ENCODE peak calls at places on chromosome 7, in ten cellular contexts. N, C, Q, V, Z, F, R, A, O and S are unnamed samples.

GRCh38 chr7:133051066-133051465 is 30.8 kb downstream of the CHCHD3 start:
- DNase-seq in N (no peak), C (no peak), Q (peak; percentile 48), V (peak; percentile 68), Z (no peak), F (no peak), R (no peak), A (no peak), O (peak; percentile 51), S (peak; percentile 19)

GRCh38 chr7:80496586-80496985 is 15.3 kb downstream of the GNAT3 start:
- DNase-seq in N (no peak), C (no peak), Q (no peak), V (peak; percentile 54), Z (no peak), F (no peak), R (no peak), A (no peak), O (no peak), S (no peak)

GRCh38 chr7:44824894-44825526 is 22.9 kb downstream of the H2AZ2 start:
- DNase-seq in N (no peak), C (no peak), Q (no peak), V (peak; percentile 16), Z (no peak), F (no peak), R (no peak), A (no peak), O (no peak), S (no peak)

GRCh38 chr7:48154792-48155413 is 16.4 kb upstream of the ABCA13 start:
- DNase-seq in N (no peak), C (no peak), Q (peak; percentile 49), V (peak; percentile 57), Z (no peak), F (peak; percentile 28), R (peak; percentile 74), A (no peak), O (peak; percentile 73), S (no peak)

GRCh38 chr7:141464551-141464950 is 86.7 kb upstream of the AGK start:
- DNase-seq in N (no peak), C (no peak), Q (no peak), V (no peak), Z (no peak), F (no peak), R (no peak), A (no peak), O (no peak), S (no peak)

GRCh38 chr7:5296627-5297226 is 14.0 kb downstream of the SLC29A4 start:
- DNase-seq in N (peak; percentile 47), C (no peak), Q (no peak), V (no peak), Z (no peak), F (no peak), R (no peak), A (no peak), O (no peak), S (no peak)

GRCh38 chr7:130957140-130957513 is 223.1 kb upstream of the KLF14 start:
- DNase-seq in N (peak; percentile 59), C (no peak), Q (no peak), V (no peak), Z (no peak), F (no peak), R (no peak), A (no peak), O (no peak), S (no peak)

GRCh38 chr7:144820557-144820956 is 15.3 kb downstream of the TPK1 start:
- DNase-seq in N (no peak), C (no peak), Q (no peak), V (no peak), Z (no peak), F (no peak), R (no peak), A (no peak), O (no peak), S (no peak)

GRCh38 chr7:82443801-82444219 is 233 bp upstream of the CACNA2D1 start:
- DNase-seq in N (peak; percentile 19), C (peak; percentile 56), Q (peak; percentile 88), V (peak; percentile 91), Z (peak; percentile 96), F (no peak), R (peak; percentile 67), A (peak; percentile 87), O (peak; percentile 56), S (peak; percentile 91)

GRCh38 chr7:82445226-82445625 is 1.6 kb upstream of the CACNA2D1 start:
- DNase-seq in N (no peak), C (no peak), Q (no peak), V (no peak), Z (no peak), F (no peak), R (no peak), A (no peak), O (no peak), S (no peak)

GRCh38 chr7:82442492-82443043 is 1.0 kb downstream of the CACNA2D1 start:
- DNase-seq in N (no peak), C (no peak), Q (no peak), V (peak; percentile 19), Z (peak; percentile 60), F (no peak), R (no peak), A (peak; percentile 30), O (no peak), S (no peak)

GRCh38 chr7:82443044-82443800 is at the start of gene CACNA2D1:
- DNase-seq in N (no peak), C (no peak), Q (peak; percentile 50), V (no peak), Z (peak; percentile 67), F (no peak), R (peak; percentile 7), A (peak; percentile 63), O (peak; percentile 12), S (peak; percentile 49)

GRCh38 chr7:82444220-82445049 is 858 bp upstream of the CACNA2D1 start:
- DNase-seq in N (no peak), C (no peak), Q (no peak), V (no peak), Z (no peak), F (no peak), R (no peak), A (no peak), O (peak; percentile 25), S (no peak)
- TF ChIP-seq POLR2A in N (no peak), C (no peak), Q (no peak), V (no peak), Z (no peak), F (no peak), R (no peak), A (no peak), O (no peak), S (no peak)

GRCh38 chr7:101635484-101635883 is 6.4 kb upstream of the MYL10 start:
- DNase-seq in N (no peak), C (no peak), Q (peak; percentile 61), V (no peak), Z (no peak), F (no peak), R (no peak), A (no peak), O (peak; percentile 12), S (no peak)

GRCh38 chr7:101633516-101633915 is 4.4 kb upstream of the MYL10 start:
- DNase-seq in N (no peak), C (no peak), Q (peak; percentile 69), V (no peak), Z (no peak), F (no peak), R (no peak), A (no peak), O (no peak), S (peak; percentile 42)

GRCh38 chr7:101632641-101633040 is 3.5 kb upstream of the MYL10 start:
- DNase-seq in N (no peak), C (no peak), Q (no peak), V (no peak), Z (no peak), F (peak; percentile 4), R (no peak), A (no peak), O (no peak), S (no peak)

GRCh38 chr7:101634196-101634717 is 5.2 kb upstream of the MYL10 start:
- DNase-seq in N (no peak), C (no peak), Q (no peak), V (no peak), Z (no peak), F (no peak), R (no peak), A (no peak), O (no peak), S (no peak)

DNA sequence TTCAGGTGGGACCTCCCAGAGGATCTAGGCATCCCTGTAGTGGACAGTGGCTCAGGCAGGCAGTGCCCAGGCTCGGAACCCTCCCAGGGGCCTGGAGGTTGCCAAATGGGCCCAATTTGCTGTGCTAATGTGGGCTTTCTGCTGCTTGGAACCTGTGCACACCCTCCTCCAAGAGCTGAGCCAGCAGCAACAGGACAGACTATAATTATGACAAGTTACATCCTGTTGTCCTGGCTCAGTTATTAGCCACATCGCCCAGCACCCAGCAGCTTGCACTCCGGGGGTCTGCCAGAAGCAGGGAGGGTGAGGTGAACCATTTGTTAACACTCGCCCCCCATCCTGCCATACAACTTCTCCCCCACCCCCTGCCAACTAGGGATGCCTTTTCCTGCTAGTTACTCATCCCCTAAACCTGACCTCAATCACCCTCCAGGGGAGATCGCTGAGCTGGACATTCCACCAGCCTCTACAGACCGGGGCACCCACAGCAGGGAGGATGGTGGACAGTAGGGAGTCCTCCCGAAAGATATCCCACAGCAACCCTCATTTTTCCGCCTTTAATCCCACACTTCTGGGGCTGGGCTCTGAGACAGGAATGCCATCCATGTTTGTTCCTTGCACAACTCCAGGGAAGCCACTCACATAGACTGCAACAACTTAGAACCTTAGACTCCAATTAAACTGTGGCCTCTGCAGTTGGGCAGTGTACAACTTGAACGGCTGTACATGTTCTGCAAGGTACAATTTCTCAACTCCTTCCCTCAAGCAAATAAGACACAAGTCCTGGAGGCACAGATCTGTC is 7.9 kb upstream of the MYL10 start:
- DNase-seq in N (no peak), C (no peak), Q (no peak), V (no peak), Z (no peak), F (no peak), R (no peak), A (no peak), O (no peak), S (no peak)
- H3K27ac ChIP-seq in N (no peak overlapping the region), C (no peak overlapping the region), Q (no peak overlapping the region), V (no peak overlapping the region), Z (no peak overlapping the region), F (no peak overlapping the region), R (no peak overlapping the region), A (no peak overlapping the region), O (no peak overlapping the region), S (no peak overlapping the region)

GRCh38 chr7:1671876-1672451 is 1.9 kb downstream of the ELFN1 start:
- DNase-seq in N (no peak), C (no peak), Q (no peak), V (no peak), Z (peak; percentile 48), F (no peak), R (no peak), A (peak; percentile 10), O (peak; percentile 3), S (no peak)

GRCh38 chr7:1669954-1670893 is at the start of gene ELFN1:
- DNase-seq in N (no peak), C (no peak), Q (no peak), V (peak; percentile 36), Z (peak; percentile 40), F (no peak), R (no peak), A (peak; percentile 27), O (peak; percentile 43), S (no peak)

GRCh38 chr7:1672851-1673486 is 2.9 kb downstream of the ELFN1 start:
- DNase-seq in N (no peak), C (peak; percentile 11), Q (no peak), V (no peak), Z (peak; percentile 40), F (no peak), R (no peak), A (peak; percentile 7), O (peak; percentile 2), S (peak; percentile 46)

GRCh38 chr7:1669486-1669951 is 558 bp upstream of the ELFN1 start:
- DNase-seq in N (no peak), C (no peak), Q (no peak), V (no peak), Z (peak; percentile 17), F (no peak), R (no peak), A (peak; percentile 12), O (peak; percentile 2), S (no peak)

DNA sequence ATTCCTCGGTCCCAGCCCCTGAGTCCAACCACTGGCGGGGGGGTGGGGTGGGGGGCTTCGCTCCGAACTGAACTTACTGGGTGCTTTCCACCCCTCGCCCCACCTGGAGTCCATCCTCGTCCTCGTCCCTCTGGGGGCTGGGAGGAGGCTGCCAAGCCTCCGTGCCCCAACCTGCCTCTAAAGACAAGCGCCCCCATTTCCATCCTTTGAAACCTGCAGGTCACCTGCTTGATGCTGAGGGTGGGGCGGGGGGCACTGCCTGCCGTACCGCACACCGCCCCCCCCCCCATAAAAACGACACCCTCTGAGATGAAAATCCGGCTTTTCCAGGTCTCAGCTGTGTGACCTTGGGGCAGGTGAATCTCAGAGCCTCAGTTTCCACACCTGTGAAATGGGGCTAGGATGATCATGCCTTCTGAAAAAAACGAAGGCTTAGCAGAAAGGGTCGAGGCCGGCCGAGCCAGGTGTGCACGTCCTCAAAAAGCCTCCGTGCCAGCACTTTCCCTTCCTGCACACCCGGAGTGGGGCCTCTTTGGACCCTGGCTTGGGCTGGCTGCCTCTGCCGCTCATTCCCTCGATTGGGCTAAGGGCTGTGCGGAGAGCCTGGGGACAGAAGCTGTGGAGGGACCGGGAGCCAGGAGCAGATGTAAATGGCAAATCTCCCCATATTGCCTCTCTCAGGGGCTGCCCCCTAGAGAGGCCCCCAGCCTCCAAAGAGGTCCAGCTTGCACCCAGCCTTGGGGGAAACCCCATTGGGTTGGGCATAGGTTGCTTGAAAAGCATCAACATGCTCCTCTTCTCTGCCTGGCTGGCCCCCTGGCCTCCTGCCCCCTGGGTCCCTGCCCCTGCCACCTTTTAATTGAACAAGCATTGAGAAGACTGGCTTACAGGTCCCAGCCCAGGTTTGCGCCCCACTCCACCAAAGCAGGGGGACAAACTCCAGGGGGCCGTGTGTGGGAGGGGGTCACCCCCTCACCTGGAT is 1.1 kb downstream of the ELFN1 start:
- DNase-seq in N (no peak), C (peak; percentile 9), Q (no peak), V (no peak), Z (peak; percentile 39), F (no peak), R (no peak), A (peak; percentile 8), O (peak; percentile 3), S (no peak)
- H3K27me3 ChIP-seq in N (peaks cover 42% of the 10 kb centered on the region), C (peaks cover 9% of the 10 kb centered on the region), Q (peaks cover 71% of the 10 kb centered on the region), V (peaks cover 57% of the 10 kb centered on the region), Z (peaks cover 100% of the 10 kb centered on the region), F (no peaks in the 10 kb centered on the region), R (peaks cover 98% of the 10 kb centered on the region), A (peaks cover 12% of the 10 kb centered on the region), O (peaks cover 9% of the 10 kb centered on the region), S (peaks cover 59% of the 10 kb centered on the region)

DNA sequence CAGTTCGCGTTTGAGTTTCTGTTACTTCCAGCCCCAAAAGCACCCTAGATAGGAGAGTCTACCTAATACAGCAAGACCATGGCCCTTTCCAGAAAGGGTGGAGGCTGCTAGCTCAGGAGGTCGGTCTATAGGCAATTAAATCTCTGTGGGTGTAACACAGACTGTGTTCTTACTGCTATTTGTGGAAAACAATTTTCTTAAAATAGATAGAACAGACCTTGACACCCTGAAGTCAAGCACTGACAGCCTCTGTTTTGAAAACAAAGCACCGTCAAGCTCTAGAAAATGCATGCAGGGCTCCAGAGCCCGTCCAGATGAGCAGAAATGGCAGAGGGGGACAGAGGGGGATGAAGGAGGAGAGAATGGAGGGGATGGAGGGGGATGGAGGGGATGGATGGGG is 156.6 kb downstream of the PRKAG2 start:
- DNase-seq in N (no peak), C (no peak), Q (no peak), V (no peak), Z (no peak), F (no peak), R (no peak), A (no peak), O (no peak), S (no peak)
- TF ChIP-seq POLR2A in N (no peak), C (no peak), Q (no peak), V (no peak), Z (no peak), F (no peak), R (no peak), A (no peak), O (no peak), S (no peak)